ENCODE peak calls at places on chromosome 16, in eight cellular contexts. F is stimulated activated CD4-positive, alpha-beta T cell treated with anti-CD3 and anti-CD28 coated beads, TNF-alpha, amount 100 ng/mL, for 48 hours; U is T47D; J is posterior vena cava; L is activated naive CD4-positive, alpha-beta T cell; H is AG08396; G is fibroblast of villous mesenchyme; K is neural crest cell. T is an unnamed sample.

GRCh38 chr16:81315271-81316175 is 761 bp downstream of the GAN start:
- DNase-seq in F (no peak), G (peak), L (no peak), H (peak), K (peak), U (peak), J (peak), T (peak)

GRCh38 chr16:2190659-2191445 is 5.6 kb downstream of the CASKIN1 start:
- DNase-seq in J (no peak), U (no peak), K (no peak), L (no peak), F (no peak), G (no peak), H (no peak), T (no peak)

GRCh38 chr16:15466886-15467781 is 32.7 kb downstream of the BMERB1 start:
- DNase-seq in L (no peak), G (peak), U (no peak), K (no peak), H (no peak), J (no peak), F (no peak), T (no peak)

GRCh38 chr16:85354623-85355514 is 242.6 kb upstream of the CIBAR2 start:
- DNase-seq in L (no peak), J (no peak), G (peak), K (peak), U (no peak), H (no peak), F (no peak), T (no peak)

GRCh38 chr16:46986896-46987295 is 13.4 kb upstream of the DNAJA2 start:
- DNase-seq in L (no peak), U (no peak), K (no peak), G (no peak), F (no peak), J (no peak), H (no peak), T (no peak)

GRCh38 chr16:85612191-85612800 is 826 bp upstream of the GSE1 start:
- DNase-seq in G (peak), J (peak), L (no peak), H (peak), K (no peak), F (no peak), U (peak), T (no peak)

GRCh38 chr16:70162041-70162451 is 11.5 kb upstream of the CLEC18C start:
- DNase-seq in G (peak), L (no peak), K (no peak), J (peak), H (peak), U (peak), F (no peak), T (no peak)

GRCh38 chr16:11047057-11047456 is 102.7 kb downstream of the CLEC16A start:
- DNase-seq in F (no peak), H (peak), U (no peak), J (no peak), K (no peak), L (no peak), G (peak), T (no peak)

GRCh38 chr16:67552476-67552875 is 9.8 kb upstream of the CTCF start:
- DNase-seq in L (no peak), J (peak), G (no peak), H (no peak), F (no peak), K (no peak), U (no peak), T (no peak)